ENCODE peak calls at places on chromosomes 1 and 21, in six cellular contexts. T is HepG2, S is HCT116, N is endothelial cell of umbilical vein, X is GM12878, A is A549. R is an unnamed sample.

GRCh38 chr1:6536291-6536690 is 18.0 kb downstream of the NOL9 start:
- DNase-seq in T (no peak), S (no peak), N (no peak), X (no peak), A (no peak), R (no peak)

GRCh38 chr1:15617173-15617873 is at the start of gene DDI2:
- DNase-seq in T (peak), S (peak), N (peak), X (peak), A (peak), R (peak)

GRCh38 chr1:215992620-215993019 is 425.5 kb downstream of the KCTD3 start:
- DNase-seq in T (peak), S (no peak), N (no peak), X (no peak), A (peak), R (peak)

GRCh38 chr21:33127154-33127893 is 57.4 kb downstream of the OLIG1 start:
- DNase-seq in T (peak), S (peak), N (peak), X (peak), A (peak), R (peak)

GRCh38 chr1:206794294-206794908 is 22.1 kb upstream of the IL10 start:
- DNase-seq in T (no peak), S (no peak), N (no peak), X (no peak), A (no peak), R (no peak)

GRCh38 chr1:14660795-14661194 is 62.3 kb downstream of the KAZN start:
- DNase-seq in T (no peak), S (no peak), N (no peak), X (no peak), A (no peak), R (no peak)

GRCh38 chr1:180288894-180289293 is 58.8 kb downstream of the LHX4 start:
- DNase-seq in T (no peak), S (no peak), N (no peak), X (no peak), A (no peak), R (no peak)

GRCh38 chr1:178908358-178908757 is 37.5 kb upstream of the ANGPTL1 start:
- DNase-seq in T (no peak), S (no peak), N (no peak), X (no peak), A (no peak), R (no peak)

GRCh38 chr1:178011101-178011828 is 41.4 kb upstream of the SEC16B start:
- DNase-seq in T (peak), S (peak), N (peak), X (no peak), A (peak), R (no peak)

GRCh38 chr1:3691421-3692204 is 39.3 kb downstream of the TP73 start:
- DNase-seq in T (no peak), S (no peak), N (no peak), X (no peak), A (no peak), R (peak)

GRCh38 chr1:30313584-30313983 is 409.8 kb downstream of the MATN1 start:
- DNase-seq in T (no peak), S (no peak), N (no peak), X (no peak), A (no peak), R (no peak)

GRCh38 chr1:243411472-243411871 is 155.6 kb downstream of the SDCCAG8 start:
- DNase-seq in T (no peak), S (no peak), N (no peak), X (no peak), A (no peak), R (no peak)

GRCh38 chr1:181711858-181712257 is 228.5 kb downstream of the CACNA1E start:
- DNase-seq in T (no peak), S (no peak), N (no peak), X (no peak), A (no peak), R (no peak)

GRCh38 chr1:4961935-4962645 is 307.7 kb downstream of the AJAP1 start:
- DNase-seq in T (no peak), S (no peak), N (no peak), X (no peak), A (no peak), R (no peak)

GRCh38 chr1:50603274-50604271 is 180.3 kb upstream of the DMRTA2 start:
- DNase-seq in T (no peak), S (peak), N (peak), X (no peak), A (peak), R (peak)

GRCh38 chr1:169957884-169958283 is 64.2 kb upstream of the SCYL3 start:
- DNase-seq in T (no peak), S (no peak), N (no peak), X (no peak), A (no peak), R (no peak)

GRCh38 chr1:54285815-54286214 is 85.8 kb downstream of the MRPL37 start:
- DNase-seq in T (no peak), S (no peak), N (no peak), X (no peak), A (no peak), R (no peak)

GRCh38 chr1:19596065-19596718 is 47.9 kb upstream of the NBL1 start:
- DNase-seq in T (no peak), S (no peak), N (no peak), X (no peak), A (no peak), R (no peak)

GRCh38 chr1:71610489-71610888 is 529.7 kb upstream of the ZRANB2 start:
- DNase-seq in T (no peak), S (no peak), N (peak), X (no peak), A (no peak), R (no peak)

GRCh38 chr1:179803916-179804315 is 60.8 kb downstream of the FAM163A start:
- DNase-seq in T (no peak), S (no peak), N (no peak), X (no peak), A (no peak), R (no peak)

GRCh38 chr1:71045463-71046028 is 2.1 kb downstream of the PTGER3 start:
- DNase-seq in T (no peak), S (no peak), N (no peak), X (no peak), A (no peak), R (no peak)

GRCh38 chr1:205370780-205371179 is 14.1 kb upstream of the KLHDC8A start:
- DNase-seq in T (no peak), S (no peak), N (no peak), X (no peak), A (no peak), R (no peak)

GRCh38 chr1:173635116-173635515 is at the start of gene TEX50:
- DNase-seq in T (no peak), S (no peak), N (no peak), X (no peak), A (peak), R (no peak)

GRCh38 chr1:45802343-45803298 is 791 bp upstream of the MAST2 start:
- DNase-seq in T (peak), S (peak), N (peak), X (no peak), A (peak), R (peak)

GRCh38 chr1:70038025-70038424 is 167.4 kb downstream of the LRRC40 start:
- DNase-seq in T (no peak), S (no peak), N (no peak), X (no peak), A (no peak), R (peak)

GRCh38 chr1:234724517-234725176 is 114.7 kb upstream of the IRF2BP2 start:
- DNase-seq in T (no peak), S (peak), N (peak), X (no peak), A (no peak), R (no peak)

GRCh38 chr1:15401391-15402055 is 8.2 kb upstream of the EFHD2 start:
- DNase-seq in T (no peak), S (no peak), N (no peak), X (no peak), A (no peak), R (no peak)

GRCh38 chr1:231337472-231338269 is at the start of gene EXOC8:
- DNase-seq in T (peak), S (peak), N (peak), X (peak), A (peak), R (peak)
- TF ChIP-seq POLR2A in T (peak), S (peak), N (peak), X (peak), A (peak), R (peak)

GRCh38 chr1:210293191-210293607 is 35.5 kb upstream of the HHAT start:
- DNase-seq in T (no peak), S (no peak), N (no peak), X (no peak), A (no peak), R (no peak)
- TF ChIP-seq MAX in T (no peak), S (no peak), N (no peak), X (no peak), A (no peak), R (no peak)

DNA sequence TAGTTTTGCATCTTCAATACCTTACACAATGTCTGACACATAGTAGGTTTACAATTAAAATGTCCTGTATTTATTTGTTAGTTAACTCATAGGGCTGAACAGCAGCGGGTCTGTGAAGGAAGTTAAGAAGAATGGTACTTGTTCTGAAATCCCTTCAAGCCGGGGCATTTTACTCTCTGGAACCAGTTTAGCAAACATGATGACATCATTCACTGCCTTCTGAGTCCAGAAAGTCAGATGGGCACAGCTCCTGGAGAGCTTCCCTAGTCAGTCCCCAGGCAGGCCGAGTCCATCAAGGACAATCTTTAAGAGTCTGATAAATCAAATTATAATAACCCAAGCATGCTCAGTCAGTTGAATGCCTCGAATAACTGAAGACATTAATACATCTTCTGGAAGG is 125.4 kb upstream of the DAB1 start:
- DNase-seq in T (no peak), S (no peak), N (no peak), X (no peak), A (no peak), R (no peak)
- TF ChIP-seq POLR2A in T (no peak), S (no peak), N (no peak), X (no peak), A (no peak), R (no peak)

GRCh38 chr1:192872010-192872409 is 63.2 kb downstream of the RGS2 start:
- DNase-seq in T (no peak), S (no peak), N (no peak), X (no peak), A (no peak), R (no peak)

GRCh38 chr1:192880191-192880590 is 71.4 kb downstream of the RGS2 start:
- DNase-seq in T (no peak), S (no peak), N (no peak), X (no peak), A (no peak), R (no peak)

GRCh38 chr1:192878249-192878648 is 69.4 kb downstream of the RGS2 start:
- DNase-seq in T (no peak), S (no peak), N (no peak), X (no peak), A (no peak), R (no peak)

GRCh38 chr1:192879416-192879815 is 70.6 kb downstream of the RGS2 start:
- DNase-seq in T (peak), S (no peak), N (no peak), X (no peak), A (no peak), R (peak)

GRCh38 chr1:192877283-192877886 is 68.5 kb downstream of the RGS2 start:
- DNase-seq in T (no peak), S (no peak), N (no peak), X (no peak), A (no peak), R (peak)
- TF ChIP-seq MAX in T (no peak), S (no peak), N (no peak), X (no peak), A (no peak), R (no peak)

GRCh38 chr1:9890224-9890731 is 19.8 kb downstream of the CTNNBIP1 start:
- DNase-seq in T (no peak), S (peak), N (peak), X (no peak), A (peak), R (no peak)

GRCh38 chr1:9889411-9889810 is 20.7 kb downstream of the CTNNBIP1 start:
- DNase-seq in T (no peak), S (no peak), N (no peak), X (no peak), A (no peak), R (no peak)

GRCh38 chr1:9891207-9891606 is 18.9 kb downstream of the CTNNBIP1 start:
- DNase-seq in T (no peak), S (no peak), N (peak), X (no peak), A (no peak), R (no peak)

GRCh38 chr1:9894115-9894514 is 16.0 kb downstream of the CTNNBIP1 start:
- DNase-seq in T (no peak), S (no peak), N (no peak), X (no peak), A (no peak), R (no peak)

GRCh38 chr1:9892563-9893528 is 17.2 kb downstream of the CTNNBIP1 start:
- DNase-seq in T (no peak), S (peak), N (peak), X (no peak), A (no peak), R (peak)
- TF ChIP-seq POLR2A in T (no peak), S (no peak), N (peak), X (no peak), A (no peak), R (no peak)

GRCh38 chr1:81802601-81803422 is 2.1 kb downstream of the ADGRL2 start:
- DNase-seq in T (no peak), S (no peak), N (peak), X (no peak), A (peak), R (no peak)
- TF ChIP-seq MAX in T (no peak), S (no peak), N (no peak), X (no peak), A (no peak), R (no peak)

DNA sequence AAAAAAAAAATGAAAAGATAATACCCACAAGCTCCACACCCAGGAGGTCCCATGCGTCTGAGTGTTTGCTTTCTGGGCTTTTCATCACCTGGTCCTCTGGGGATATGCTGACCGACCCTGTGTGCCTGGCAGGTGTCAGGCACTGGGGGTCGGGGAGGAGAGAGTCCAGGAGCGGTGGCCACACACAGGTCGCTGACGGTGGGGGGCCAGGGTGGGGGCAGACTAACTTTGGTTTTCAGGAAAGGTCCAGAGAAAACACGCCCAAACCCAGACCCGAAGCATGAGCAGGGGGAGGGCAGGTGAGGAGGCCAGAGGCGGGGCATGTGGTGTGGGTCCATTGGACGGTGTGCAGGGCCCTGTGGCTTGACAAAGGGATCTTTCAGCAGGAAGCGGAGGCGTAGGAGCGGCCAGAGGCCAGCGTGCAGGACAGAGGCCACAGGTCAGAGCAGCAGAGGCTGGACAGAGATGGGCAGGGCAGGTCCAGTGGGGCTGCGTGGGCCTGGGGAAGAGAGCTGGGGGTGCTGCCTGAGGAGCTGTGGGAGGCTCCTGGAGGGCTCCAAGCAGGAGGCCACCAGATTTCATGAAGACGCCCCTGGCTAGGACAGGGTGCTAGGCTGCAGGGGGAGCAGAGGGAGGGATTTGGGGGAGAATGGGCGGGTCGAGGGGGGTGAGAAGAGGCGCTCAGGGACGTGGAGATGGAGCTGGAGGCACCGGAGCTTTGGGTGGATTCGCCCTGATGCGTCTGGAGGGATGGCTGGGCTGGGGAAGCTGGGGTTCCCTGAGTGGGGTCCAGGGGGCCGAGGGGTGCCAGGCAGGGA is 15.8 kb downstream of the RNF223 start:
- DNase-seq in T (peak), S (no peak), N (no peak), X (no peak), A (no peak), R (no peak)
- TF ChIP-seq POLR2A in T (peak), S (no peak), N (no peak), X (no peak), A (no peak), R (no peak)

GRCh38 chr21:41825881-41826280 is 53.3 kb downstream of the PRDM15 start:
- DNase-seq in T (no peak), S (no peak), N (no peak), X (no peak), A (no peak), R (no peak)

GRCh38 chr21:41823166-41823565 is 56.0 kb downstream of the PRDM15 start:
- DNase-seq in T (no peak), S (no peak), N (no peak), X (no peak), A (no peak), R (no peak)

GRCh38 chr21:41824466-41825207 is 54.5 kb downstream of the PRDM15 start:
- DNase-seq in T (no peak), S (no peak), N (no peak), X (no peak), A (no peak), R (no peak)

GRCh38 chr21:41823906-41824305 is 55.2 kb downstream of the PRDM15 start:
- DNase-seq in T (no peak), S (no peak), N (no peak), X (no peak), A (no peak), R (no peak)

DNA sequence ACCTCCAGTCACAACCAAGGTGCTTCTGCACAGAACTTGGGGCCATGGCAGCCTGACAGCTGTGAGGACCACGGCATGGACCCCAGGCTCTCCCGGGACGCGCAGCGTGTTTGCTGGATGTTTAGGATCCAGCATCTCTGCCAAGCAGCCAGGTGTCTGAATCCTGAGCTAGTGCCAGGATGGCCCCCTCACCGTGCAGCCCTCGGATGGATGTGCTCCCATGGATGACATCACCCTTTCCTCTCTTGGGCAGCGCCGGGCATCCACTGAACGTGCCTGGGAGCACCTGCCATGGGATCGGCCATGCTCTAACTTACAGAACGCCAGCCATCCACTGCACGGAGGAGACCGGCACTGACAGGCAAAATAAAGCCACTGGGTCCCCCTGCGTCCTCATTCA is 53.9 kb downstream of the PRDM15 start:
- DNase-seq in T (no peak), S (no peak), N (no peak), X (no peak), A (no peak), R (no peak)
- TF ChIP-seq MAX in T (no peak), S (no peak), N (no peak), X (no peak), A (no peak), R (no peak)

GRCh38 chr1:198597690-198598430 is 41.0 kb upstream of the PTPRC start:
- DNase-seq in T (no peak), S (no peak), N (no peak), X (no peak), A (no peak), R (no peak)

GRCh38 chr1:198600906-198601305 is 37.9 kb upstream of the PTPRC start:
- DNase-seq in T (no peak), S (no peak), N (no peak), X (no peak), A (no peak), R (no peak)

GRCh38 chr1:198595765-198596164 is 43.1 kb upstream of the PTPRC start:
- DNase-seq in T (no peak), S (no peak), N (no peak), X (no peak), A (no peak), R (no peak)

GRCh38 chr1:198599749-198600148 is 39.1 kb upstream of the PTPRC start:
- DNase-seq in T (no peak), S (no peak), N (no peak), X (no peak), A (no peak), R (no peak)

GRCh38 chr1:198598796-198599321 is 40.0 kb upstream of the PTPRC start:
- DNase-seq in T (no peak), S (no peak), N (no peak), X (peak), A (no peak), R (peak)
- TF ChIP-seq POLR2A in T (no peak), S (no peak), N (no peak), X (no peak), A (no peak), R (no peak)